ENCODE peak calls at places on chromosomes 1 and 21, in six cellular contexts. I is pancreas, U is endodermal cell, J is left ventricle myocardium inferior, Q is GM23248, K is heart left ventricle. R is an unnamed sample. For H3K36me3, the result is how much of the 10 kb centered on the place peaks cover.

GRCh38 chr21:34889287-34889536 is 159.9 kb downstream of the RUNX1 start:
- DNase-seq in K (peak), U (peak), J (peak), Q (peak), I (no peak), R (peak)

GRCh38 chr1:66925944-66926343 is 1.2 kb downstream of the MIER1 start:
- DNase-seq in U (peak), J (no peak), Q (peak), K (no peak), I (no peak), R (no peak)

GRCh38 chr1:9004031-9004730 is 22.0 kb downstream of the SLC2A7 start:
- DNase-seq in Q (no peak), U (no peak), K (no peak), I (no peak), J (no peak), R (no peak)

GRCh38 chr1:169288011-169288414 is 79.6 kb downstream of the NME7 start:
- DNase-seq in I (no peak), J (no peak), U (peak), K (no peak), Q (peak), R (no peak)

GRCh38 chr1:245051349-245052221 is 103.2 kb upstream of the KIF26B start:
- DNase-seq in J (peak), U (peak), Q (no peak), K (no peak), I (peak), R (peak)

GRCh38 chr1:54017979-54018378 is at the start of gene LDLRAD1:
- DNase-seq in K (no peak), U (peak), Q (no peak), I (no peak), J (no peak), R (no peak)

GRCh38 chr21:15514073-15514946 is 215.5 kb upstream of the USP25 start:
- DNase-seq in J (no peak), I (no peak), U (no peak), Q (no peak), K (no peak), R (no peak)

GRCh38 chr1:171817511-171818265 is 23.6 kb upstream of the DNM3 start:
- DNase-seq in Q (peak), U (peak), J (no peak), K (no peak), I (no peak), R (no peak)

GRCh38 chr1:4172659-4173599 is 272.9 kb upstream of the C1orf174 start:
- DNase-seq in Q (no peak), I (no peak), J (no peak), K (no peak), U (peak), R (peak)

GRCh38 chr1:209839875-209840491 is 12.2 kb downstream of the UTP25 start:
- DNase-seq in K (no peak), J (no peak), Q (peak), U (no peak), I (no peak), R (no peak)

GRCh38 chr1:118074101-118074500 is 110.9 kb downstream of the SPAG17 start:
- DNase-seq in K (no peak), I (no peak), J (no peak), Q (no peak), U (no peak), R (no peak)

GRCh38 chr1:17617787-17618557 is 78.5 kb downstream of the ARHGEF10L start:
- DNase-seq in U (no peak), J (peak), Q (peak), K (peak), I (peak), R (no peak)

GRCh38 chr1:204567067-204567466 is 50.9 kb downstream of the MDM4 start:
- DNase-seq in U (no peak), I (no peak), K (no peak), Q (no peak), J (no peak), R (no peak)

GRCh38 chr1:42773420-42773819 is 6.4 kb downstream of the C1orf50 start:
- DNase-seq in Q (no peak), U (no peak), K (no peak), I (no peak), J (no peak), R (no peak)
- H3K36me3 ChIP-seq in Q (under half), U (half or more), K (half or more), I (under half), J (under half), R (half or more)

GRCh38 chr21:25586242-25586805 is 21.0 kb downstream of the MRPL39 start:
- DNase-seq in J (no peak), U (no peak), I (no peak), K (no peak), Q (no peak), R (no peak)
- H3K36me3 ChIP-seq in J (half or more), U (under half), I (under half), K (half or more), Q (under half), R (half or more)

DNA sequence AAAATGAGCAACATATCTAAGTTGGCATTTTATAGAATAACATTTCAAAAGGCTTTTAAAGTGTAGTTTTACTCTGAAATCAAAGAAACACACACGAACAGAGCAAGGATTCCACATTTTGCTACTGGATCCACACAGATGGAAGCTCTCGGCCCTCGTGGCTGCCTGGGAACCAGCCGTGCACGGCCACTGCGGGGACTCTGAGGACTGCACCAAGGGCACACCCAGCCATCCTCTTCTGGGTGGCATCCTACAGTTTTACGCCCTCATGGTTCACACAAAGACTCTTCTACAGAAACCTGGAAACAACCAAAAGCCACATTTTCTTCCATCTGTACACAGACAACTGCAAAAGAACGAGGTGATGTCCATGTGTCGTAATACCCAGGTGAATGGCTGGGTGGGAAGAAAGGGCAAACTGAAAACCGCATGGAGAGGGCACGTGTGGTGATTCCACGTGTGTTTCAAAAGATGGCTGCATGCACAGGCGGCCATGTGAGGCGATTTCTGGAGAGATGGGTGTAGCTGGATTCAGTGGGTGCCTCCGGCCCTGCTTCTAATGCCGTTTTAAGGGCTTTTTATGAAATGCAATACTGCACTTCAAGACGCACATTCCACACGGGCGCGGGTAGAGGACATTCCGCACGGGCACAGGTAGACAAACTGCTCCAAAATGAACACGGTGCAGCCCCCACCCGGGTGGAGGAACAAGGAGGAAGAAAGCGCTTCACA is 8.1 kb downstream of the POFUT2 start:
- DNase-seq in K (no peak), Q (no peak), J (no peak), U (peak), I (no peak), R (peak)
- H3K36me3 ChIP-seq in K (half or more), Q (half or more), J (half or more), U (half or more), I (half or more), R (half or more)

GRCh38 chr1:201483373-201483949 is 14.5 kb upstream of the PHLDA3 start:
- DNase-seq in J (no peak), K (no peak), I (no peak), Q (no peak), U (no peak), R (no peak)
- H3K36me3 ChIP-seq in J (under half), K (half or more), I (under half), Q (under half), U (under half), R (under half)

GRCh38 chr1:201774983-201775344 is 54.0 kb upstream of the IPO9 start:
- DNase-seq in J (no peak), Q (no peak), U (no peak), I (no peak), K (no peak), R (no peak)
- H3K36me3 ChIP-seq in J (under half), Q (under half), U (under half), I (under half), K (under half), R (under half)

GRCh38 chr1:183548136-183548535 is 42.1 kb downstream of the NCF2 start:
- DNase-seq in K (no peak), J (no peak), U (no peak), Q (no peak), I (no peak), R (no peak)
- H3K36me3 ChIP-seq in K (half or more), J (half or more), U (half or more), Q (half or more), I (under half), R (half or more)

R was measured in spleen.